ENCODE peak calls at places on chromosome 13, in seven cellular contexts. N, P, B, E, A, X and W are unnamed samples.

GRCh38 chr13:49023441-49023840 is 47.7 kb downstream of the FNDC3A start:
- DNase-seq in B (no peak), X (no peak), P (no peak), A (no peak), N (no peak), E (no peak), W (no peak)

GRCh38 chr13:38419312-38419873 is 69.7 kb downstream of the UFM1 start:
- DNase-seq in A (no peak), X (no peak), N (no peak), P (no peak), E (no peak), B (no peak), W (no peak)

GRCh38 chr13:86563308-86563707 is 764.1 kb upstream of the SLITRK6 start:
- DNase-seq in P (no peak), B (no peak), X (no peak), A (no peak), N (no peak), E (no peak), W (no peak)

GRCh38 chr13:59024434-59024833 is 1139.3 kb downstream of the DIAPH3 start:
- DNase-seq in E (no peak), X (no peak), A (no peak), B (no peak), P (no peak), N (no peak), W (no peak)

GRCh38 chr13:66627512-66627911 is 602.6 kb downstream of the PCDH9 start:
- DNase-seq in A (no peak), E (no peak), B (no peak), N (no peak), P (peak), X (no peak), W (no peak)

GRCh38 chr13:78147905-78148304 is 229.3 kb upstream of the EDNRB start:
- DNase-seq in B (no peak), N (no peak), E (no peak), X (no peak), P (no peak), A (no peak), W (no peak)

GRCh38 chr13:33721719-33722118 is 96.2 kb upstream of the RFC3 start:
- DNase-seq in A (no peak), E (no peak), X (no peak), N (no peak), B (no peak), P (no peak), W (no peak)

GRCh38 chr13:109157275-109157674 is 527.9 kb downstream of the MYO16 start:
- DNase-seq in E (peak), P (no peak), X (no peak), N (no peak), B (no peak), A (no peak), W (no peak)